ENCODE peak calls at places on chromosomes 12 and 14, in ten cellular contexts. One of them, this sample, is unnamed.
A peak's percentile ranks its signal among the peaks of the same experiment; 100 is the strongest.

GRCh38 chr12:18753481-18754117 is 15.7 kb downstream of the CAPZA3 start:
- DNase-seq in fibroblast of pulmonary artery: no peak
- DNase-seq in AML-193: no peak
- DNase-seq in activated T-cell treated with anti-CD3 and anti-CD28 coated beads, Interleukin-2, amount 50 U/mL, for 24 hours: no peak
- DNase-seq in T-helper 17 cell: no peak
- DNase-seq in stimulated activated effector memory CD8-positive, alpha-beta T cell treated with anti-CD3 and anti-CD28 coated beads, Interleukin-12 subunit alpha, Interleukin-12 subunit beta, amount 100 ng/mL, for 72 hours: no peak
- DNase-seq in hypothalamus: no peak
- DNase-seq in activated T-helper 1 cell treated with anti-CD3 and anti-CD28 coated beads, Interleukin-2, amount 50 U/mL, for 16 hours: no peak
- DNase-seq in kidney tubule cell: no peak
- DNase-seq in activated naive CD4-positive, alpha-beta T cell: no peak
- DNase-seq in this sample: peak; percentile 6

GRCh38 chr12:49264466-49264872 is 413 bp upstream of the TUBA1C start:
- DNase-seq in fibroblast of pulmonary artery: peak; percentile 29
- DNase-seq in AML-193: peak; percentile 51
- DNase-seq in activated T-cell treated with anti-CD3 and anti-CD28 coated beads, Interleukin-2, amount 50 U/mL, for 24 hours: no peak
- DNase-seq in T-helper 17 cell: peak; percentile 44
- DNase-seq in stimulated activated effector memory CD8-positive, alpha-beta T cell treated with anti-CD3 and anti-CD28 coated beads, Interleukin-12 subunit alpha, Interleukin-12 subunit beta, amount 100 ng/mL, for 72 hours: no peak
- DNase-seq in hypothalamus: no peak
- DNase-seq in activated T-helper 1 cell treated with anti-CD3 and anti-CD28 coated beads, Interleukin-2, amount 50 U/mL, for 16 hours: peak; percentile 9
- DNase-seq in kidney tubule cell: no peak
- DNase-seq in activated naive CD4-positive, alpha-beta T cell: no peak
- DNase-seq in this sample: peak; percentile 72

GRCh38 chr12:23952071-23952470 is 2.6 kb upstream of the SOX5 start:
- DNase-seq in fibroblast of pulmonary artery: no peak
- DNase-seq in AML-193: no peak
- DNase-seq in activated T-cell treated with anti-CD3 and anti-CD28 coated beads, Interleukin-2, amount 50 U/mL, for 24 hours: no peak
- DNase-seq in T-helper 17 cell: no peak
- DNase-seq in stimulated activated effector memory CD8-positive, alpha-beta T cell treated with anti-CD3 and anti-CD28 coated beads, Interleukin-12 subunit alpha, Interleukin-12 subunit beta, amount 100 ng/mL, for 72 hours: no peak
- DNase-seq in hypothalamus: no peak
- DNase-seq in activated T-helper 1 cell treated with anti-CD3 and anti-CD28 coated beads, Interleukin-2, amount 50 U/mL, for 16 hours: no peak
- DNase-seq in kidney tubule cell: no peak
- DNase-seq in activated naive CD4-positive, alpha-beta T cell: no peak
- DNase-seq in this sample: no peak

GRCh38 chr12:108584456-108585065 is 13.3 kb downstream of the TMEM119 start:
- DNase-seq in fibroblast of pulmonary artery: no peak
- DNase-seq in AML-193: no peak
- DNase-seq in activated T-cell treated with anti-CD3 and anti-CD28 coated beads, Interleukin-2, amount 50 U/mL, for 24 hours: no peak
- DNase-seq in T-helper 17 cell: no peak
- DNase-seq in stimulated activated effector memory CD8-positive, alpha-beta T cell treated with anti-CD3 and anti-CD28 coated beads, Interleukin-12 subunit alpha, Interleukin-12 subunit beta, amount 100 ng/mL, for 72 hours: no peak
- DNase-seq in hypothalamus: no peak
- DNase-seq in activated T-helper 1 cell treated with anti-CD3 and anti-CD28 coated beads, Interleukin-2, amount 50 U/mL, for 16 hours: no peak
- DNase-seq in kidney tubule cell: no peak
- DNase-seq in activated naive CD4-positive, alpha-beta T cell: no peak
- DNase-seq in this sample: no peak

GRCh38 chr12:56157201-56158028 is 744 bp upstream of the MYL6 start:
- DNase-seq in fibroblast of pulmonary artery: peak; percentile 89
- DNase-seq in AML-193: peak; percentile 80
- DNase-seq in activated T-cell treated with anti-CD3 and anti-CD28 coated beads, Interleukin-2, amount 50 U/mL, for 24 hours: peak; percentile 74
- DNase-seq in T-helper 17 cell: peak; percentile 24
- DNase-seq in stimulated activated effector memory CD8-positive, alpha-beta T cell treated with anti-CD3 and anti-CD28 coated beads, Interleukin-12 subunit alpha, Interleukin-12 subunit beta, amount 100 ng/mL, for 72 hours: peak; percentile 79
- DNase-seq in hypothalamus: peak; percentile 22
- DNase-seq in activated T-helper 1 cell treated with anti-CD3 and anti-CD28 coated beads, Interleukin-2, amount 50 U/mL, for 16 hours: peak; percentile 23
- DNase-seq in kidney tubule cell: peak; percentile 87
- DNase-seq in activated naive CD4-positive, alpha-beta T cell: peak; percentile 18
- DNase-seq in this sample: peak; percentile 89

GRCh38 chr12:45112306-45112705 is 61.4 kb upstream of the DBX2 start:
- DNase-seq in fibroblast of pulmonary artery: no peak
- DNase-seq in AML-193: no peak
- DNase-seq in activated T-cell treated with anti-CD3 and anti-CD28 coated beads, Interleukin-2, amount 50 U/mL, for 24 hours: no peak
- DNase-seq in T-helper 17 cell: no peak
- DNase-seq in stimulated activated effector memory CD8-positive, alpha-beta T cell treated with anti-CD3 and anti-CD28 coated beads, Interleukin-12 subunit alpha, Interleukin-12 subunit beta, amount 100 ng/mL, for 72 hours: no peak
- DNase-seq in hypothalamus: no peak
- DNase-seq in activated T-helper 1 cell treated with anti-CD3 and anti-CD28 coated beads, Interleukin-2, amount 50 U/mL, for 16 hours: no peak
- DNase-seq in kidney tubule cell: no peak
- DNase-seq in activated naive CD4-positive, alpha-beta T cell: no peak
- DNase-seq in this sample: no peak

GRCh38 chr12:95820096-95820703 is 29.6 kb upstream of the NTN4 start:
- DNase-seq in fibroblast of pulmonary artery: peak; percentile 69
- DNase-seq in AML-193: peak; percentile 1
- DNase-seq in activated T-cell treated with anti-CD3 and anti-CD28 coated beads, Interleukin-2, amount 50 U/mL, for 24 hours: no peak
- DNase-seq in T-helper 17 cell: no peak
- DNase-seq in stimulated activated effector memory CD8-positive, alpha-beta T cell treated with anti-CD3 and anti-CD28 coated beads, Interleukin-12 subunit alpha, Interleukin-12 subunit beta, amount 100 ng/mL, for 72 hours: no peak
- DNase-seq in hypothalamus: no peak
- DNase-seq in activated T-helper 1 cell treated with anti-CD3 and anti-CD28 coated beads, Interleukin-2, amount 50 U/mL, for 16 hours: no peak
- DNase-seq in kidney tubule cell: peak; percentile 65
- DNase-seq in activated naive CD4-positive, alpha-beta T cell: no peak
- DNase-seq in this sample: peak; percentile 75

GRCh38 chr12:48795550-48796455 is 6.9 kb upstream of the ADCY6 start:
- DNase-seq in fibroblast of pulmonary artery: peak; percentile 88
- DNase-seq in AML-193: peak; percentile 50
- DNase-seq in activated T-cell treated with anti-CD3 and anti-CD28 coated beads, Interleukin-2, amount 50 U/mL, for 24 hours: peak; percentile 69
- DNase-seq in T-helper 17 cell: no peak
- DNase-seq in stimulated activated effector memory CD8-positive, alpha-beta T cell treated with anti-CD3 and anti-CD28 coated beads, Interleukin-12 subunit alpha, Interleukin-12 subunit beta, amount 100 ng/mL, for 72 hours: peak; percentile 77
- DNase-seq in hypothalamus: peak; percentile 51
- DNase-seq in activated T-helper 1 cell treated with anti-CD3 and anti-CD28 coated beads, Interleukin-2, amount 50 U/mL, for 16 hours: no peak
- DNase-seq in kidney tubule cell: peak; percentile 79
- DNase-seq in activated naive CD4-positive, alpha-beta T cell: no peak
- DNase-seq in this sample: peak; percentile 85

GRCh38 chr14:22563987-22564386 is 25.0 kb downstream of the DAD1 start:
- DNase-seq in fibroblast of pulmonary artery: no peak
- DNase-seq in AML-193: no peak
- DNase-seq in activated T-cell treated with anti-CD3 and anti-CD28 coated beads, Interleukin-2, amount 50 U/mL, for 24 hours: no peak
- DNase-seq in T-helper 17 cell: no peak
- DNase-seq in stimulated activated effector memory CD8-positive, alpha-beta T cell treated with anti-CD3 and anti-CD28 coated beads, Interleukin-12 subunit alpha, Interleukin-12 subunit beta, amount 100 ng/mL, for 72 hours: no peak
- DNase-seq in hypothalamus: no peak
- DNase-seq in activated T-helper 1 cell treated with anti-CD3 and anti-CD28 coated beads, Interleukin-2, amount 50 U/mL, for 16 hours: no peak
- DNase-seq in kidney tubule cell: no peak
- DNase-seq in activated naive CD4-positive, alpha-beta T cell: no peak
- DNase-seq in this sample: no peak

GRCh38 chr12:1740161-1740948 is 49.5 kb downstream of the ADIPOR2 start:
- DNase-seq in fibroblast of pulmonary artery: no peak
- DNase-seq in AML-193: no peak
- DNase-seq in activated T-cell treated with anti-CD3 and anti-CD28 coated beads, Interleukin-2, amount 50 U/mL, for 24 hours: no peak
- DNase-seq in T-helper 17 cell: no peak
- DNase-seq in stimulated activated effector memory CD8-positive, alpha-beta T cell treated with anti-CD3 and anti-CD28 coated beads, Interleukin-12 subunit alpha, Interleukin-12 subunit beta, amount 100 ng/mL, for 72 hours: no peak
- DNase-seq in hypothalamus: no peak
- DNase-seq in activated T-helper 1 cell treated with anti-CD3 and anti-CD28 coated beads, Interleukin-2, amount 50 U/mL, for 16 hours: no peak
- DNase-seq in kidney tubule cell: no peak
- DNase-seq in activated naive CD4-positive, alpha-beta T cell: no peak
- DNase-seq in this sample: no peak

GRCh38 chr12:131912526-131913274 is 16.4 kb upstream of the PUS1 start:
- DNase-seq in fibroblast of pulmonary artery: peak; percentile 87
- DNase-seq in AML-193: no peak
- DNase-seq in activated T-cell treated with anti-CD3 and anti-CD28 coated beads, Interleukin-2, amount 50 U/mL, for 24 hours: no peak
- DNase-seq in T-helper 17 cell: no peak
- DNase-seq in stimulated activated effector memory CD8-positive, alpha-beta T cell treated with anti-CD3 and anti-CD28 coated beads, Interleukin-12 subunit alpha, Interleukin-12 subunit beta, amount 100 ng/mL, for 72 hours: no peak
- DNase-seq in hypothalamus: peak; percentile 44
- DNase-seq in activated T-helper 1 cell treated with anti-CD3 and anti-CD28 coated beads, Interleukin-2, amount 50 U/mL, for 16 hours: no peak
- DNase-seq in kidney tubule cell: peak; percentile 85
- DNase-seq in activated naive CD4-positive, alpha-beta T cell: no peak
- DNase-seq in this sample: peak; percentile 96

GRCh38 chr12:68011882-68012207 is 22.6 kb downstream of the IFNG-AS1 start:
- DNase-seq in fibroblast of pulmonary artery: peak; percentile 8
- DNase-seq in AML-193: no peak
- DNase-seq in activated T-cell treated with anti-CD3 and anti-CD28 coated beads, Interleukin-2, amount 50 U/mL, for 24 hours: no peak
- DNase-seq in T-helper 17 cell: no peak
- DNase-seq in stimulated activated effector memory CD8-positive, alpha-beta T cell treated with anti-CD3 and anti-CD28 coated beads, Interleukin-12 subunit alpha, Interleukin-12 subunit beta, amount 100 ng/mL, for 72 hours: no peak
- DNase-seq in hypothalamus: no peak
- DNase-seq in activated T-helper 1 cell treated with anti-CD3 and anti-CD28 coated beads, Interleukin-2, amount 50 U/mL, for 16 hours: no peak
- DNase-seq in kidney tubule cell: no peak
- DNase-seq in activated naive CD4-positive, alpha-beta T cell: no peak
- DNase-seq in this sample: no peak

GRCh38 chr12:62703011-62703380 is 232.0 kb downstream of the PPM1H start:
- DNase-seq in fibroblast of pulmonary artery: no peak
- DNase-seq in AML-193: no peak
- DNase-seq in activated T-cell treated with anti-CD3 and anti-CD28 coated beads, Interleukin-2, amount 50 U/mL, for 24 hours: no peak
- DNase-seq in T-helper 17 cell: no peak
- DNase-seq in stimulated activated effector memory CD8-positive, alpha-beta T cell treated with anti-CD3 and anti-CD28 coated beads, Interleukin-12 subunit alpha, Interleukin-12 subunit beta, amount 100 ng/mL, for 72 hours: no peak
- DNase-seq in hypothalamus: no peak
- DNase-seq in activated T-helper 1 cell treated with anti-CD3 and anti-CD28 coated beads, Interleukin-2, amount 50 U/mL, for 16 hours: no peak
- DNase-seq in kidney tubule cell: peak; percentile 83
- DNase-seq in activated naive CD4-positive, alpha-beta T cell: no peak
- DNase-seq in this sample: peak; percentile 60

GRCh38 chr14:104930526-104931322 is 6.0 kb downstream of the PLD4 start:
- DNase-seq in fibroblast of pulmonary artery: no peak
- DNase-seq in AML-193: no peak
- DNase-seq in activated T-cell treated with anti-CD3 and anti-CD28 coated beads, Interleukin-2, amount 50 U/mL, for 24 hours: peak; percentile 28
- DNase-seq in T-helper 17 cell: peak; percentile 8
- DNase-seq in stimulated activated effector memory CD8-positive, alpha-beta T cell treated with anti-CD3 and anti-CD28 coated beads, Interleukin-12 subunit alpha, Interleukin-12 subunit beta, amount 100 ng/mL, for 72 hours: no peak
- DNase-seq in hypothalamus: no peak
- DNase-seq in activated T-helper 1 cell treated with anti-CD3 and anti-CD28 coated beads, Interleukin-2, amount 50 U/mL, for 16 hours: no peak
- DNase-seq in kidney tubule cell: no peak
- DNase-seq in activated naive CD4-positive, alpha-beta T cell: no peak
- DNase-seq in this sample: no peak

GRCh38 chr14:72577521-72577920 is 316.4 kb downstream of the DPF3 start:
- DNase-seq in fibroblast of pulmonary artery: no peak
- DNase-seq in AML-193: no peak
- DNase-seq in activated T-cell treated with anti-CD3 and anti-CD28 coated beads, Interleukin-2, amount 50 U/mL, for 24 hours: no peak
- DNase-seq in T-helper 17 cell: no peak
- DNase-seq in stimulated activated effector memory CD8-positive, alpha-beta T cell treated with anti-CD3 and anti-CD28 coated beads, Interleukin-12 subunit alpha, Interleukin-12 subunit beta, amount 100 ng/mL, for 72 hours: no peak
- DNase-seq in hypothalamus: no peak
- DNase-seq in activated T-helper 1 cell treated with anti-CD3 and anti-CD28 coated beads, Interleukin-2, amount 50 U/mL, for 16 hours: no peak
- DNase-seq in kidney tubule cell: no peak
- DNase-seq in activated naive CD4-positive, alpha-beta T cell: no peak
- DNase-seq in this sample: no peak

GRCh38 chr14:51609251-51609986 is 42.3 kb upstream of the FRMD6 start:
- DNase-seq in fibroblast of pulmonary artery: no peak
- DNase-seq in AML-193: no peak
- DNase-seq in activated T-cell treated with anti-CD3 and anti-CD28 coated beads, Interleukin-2, amount 50 U/mL, for 24 hours: no peak
- DNase-seq in T-helper 17 cell: no peak
- DNase-seq in stimulated activated effector memory CD8-positive, alpha-beta T cell treated with anti-CD3 and anti-CD28 coated beads, Interleukin-12 subunit alpha, Interleukin-12 subunit beta, amount 100 ng/mL, for 72 hours: no peak
- DNase-seq in hypothalamus: no peak
- DNase-seq in activated T-helper 1 cell treated with anti-CD3 and anti-CD28 coated beads, Interleukin-2, amount 50 U/mL, for 16 hours: no peak
- DNase-seq in kidney tubule cell: peak; percentile 31
- DNase-seq in activated naive CD4-positive, alpha-beta T cell: no peak
- DNase-seq in this sample: no peak

GRCh38 chr14:76720382-76720813 is 40.9 kb upstream of the VASH1 start:
- DNase-seq in fibroblast of pulmonary artery: peak; percentile 73
- DNase-seq in AML-193: peak; percentile 42
- DNase-seq in activated T-cell treated with anti-CD3 and anti-CD28 coated beads, Interleukin-2, amount 50 U/mL, for 24 hours: no peak
- DNase-seq in T-helper 17 cell: no peak
- DNase-seq in stimulated activated effector memory CD8-positive, alpha-beta T cell treated with anti-CD3 and anti-CD28 coated beads, Interleukin-12 subunit alpha, Interleukin-12 subunit beta, amount 100 ng/mL, for 72 hours: no peak
- DNase-seq in hypothalamus: peak; percentile 19
- DNase-seq in activated T-helper 1 cell treated with anti-CD3 and anti-CD28 coated beads, Interleukin-2, amount 50 U/mL, for 16 hours: no peak
- DNase-seq in kidney tubule cell: peak; percentile 14
- DNase-seq in activated naive CD4-positive, alpha-beta T cell: no peak
- DNase-seq in this sample: peak; percentile 42

GRCh38 chr14:105019861-105020814 is 745 bp downstream of the CDCA4 start:
- DNase-seq in fibroblast of pulmonary artery: peak; percentile 30
- DNase-seq in AML-193: no peak
- DNase-seq in activated T-cell treated with anti-CD3 and anti-CD28 coated beads, Interleukin-2, amount 50 U/mL, for 24 hours: peak; percentile 79
- DNase-seq in T-helper 17 cell: peak; percentile 59
- DNase-seq in stimulated activated effector memory CD8-positive, alpha-beta T cell treated with anti-CD3 and anti-CD28 coated beads, Interleukin-12 subunit alpha, Interleukin-12 subunit beta, amount 100 ng/mL, for 72 hours: peak; percentile 84
- DNase-seq in hypothalamus: no peak
- DNase-seq in activated T-helper 1 cell treated with anti-CD3 and anti-CD28 coated beads, Interleukin-2, amount 50 U/mL, for 16 hours: peak; percentile 35
- DNase-seq in kidney tubule cell: peak; percentile 50
- DNase-seq in activated naive CD4-positive, alpha-beta T cell: no peak
- DNase-seq in this sample: peak; percentile 81

GRCh38 chr12:6367969-6368892 is 7.1 kb downstream of the SCNN1A start:
- DNase-seq in fibroblast of pulmonary artery: no peak
- DNase-seq in AML-193: peak; percentile 71
- DNase-seq in activated T-cell treated with anti-CD3 and anti-CD28 coated beads, Interleukin-2, amount 50 U/mL, for 24 hours: no peak
- DNase-seq in T-helper 17 cell: no peak
- DNase-seq in stimulated activated effector memory CD8-positive, alpha-beta T cell treated with anti-CD3 and anti-CD28 coated beads, Interleukin-12 subunit alpha, Interleukin-12 subunit beta, amount 100 ng/mL, for 72 hours: no peak
- DNase-seq in hypothalamus: no peak
- DNase-seq in activated T-helper 1 cell treated with anti-CD3 and anti-CD28 coated beads, Interleukin-2, amount 50 U/mL, for 16 hours: no peak
- DNase-seq in kidney tubule cell: no peak
- DNase-seq in activated naive CD4-positive, alpha-beta T cell: no peak
- DNase-seq in this sample: no peak

GRCh38 chr14:54480830-54481562 is 7.8 kb downstream of the GMFB start:
- DNase-seq in fibroblast of pulmonary artery: no peak
- DNase-seq in AML-193: no peak
- DNase-seq in activated T-cell treated with anti-CD3 and anti-CD28 coated beads, Interleukin-2, amount 50 U/mL, for 24 hours: no peak
- DNase-seq in T-helper 17 cell: no peak
- DNase-seq in stimulated activated effector memory CD8-positive, alpha-beta T cell treated with anti-CD3 and anti-CD28 coated beads, Interleukin-12 subunit alpha, Interleukin-12 subunit beta, amount 100 ng/mL, for 72 hours: no peak
- DNase-seq in hypothalamus: no peak
- DNase-seq in activated T-helper 1 cell treated with anti-CD3 and anti-CD28 coated beads, Interleukin-2, amount 50 U/mL, for 16 hours: no peak
- DNase-seq in kidney tubule cell: no peak
- DNase-seq in activated naive CD4-positive, alpha-beta T cell: no peak
- DNase-seq in this sample: no peak

This sample was measured in astrocyte of the hippocampus.